ENCODE peak calls at places on chromosomes 16 and 17, in eight cellular contexts. M, T, W, C, A, K, P and U are unnamed samples.

GRCh38 chr17:62179525-62180161 is 114.6 kb upstream of the MED13 start:
- DNase-seq in M (no peak), T (no peak), W (no peak), C (no peak), A (peak; percentile 77), K (no peak), P (no peak), U (no peak)

GRCh38 chr17:36920032-36921000 is 17.0 kb upstream of the LHX1 start:
- DNase-seq in M (no peak), T (no peak), W (no peak), C (no peak), A (no peak), K (no peak), P (no peak), U (no peak)

GRCh38 chr17:63945851-63946439 is 13.8 kb upstream of the CD79B start:
- DNase-seq in M (no peak), T (no peak), W (no peak), C (no peak), A (no peak), K (no peak), P (no peak), U (peak; percentile 30)

GRCh38 chr16:5693426-5693825 is 595.8 kb upstream of the EEF2KMT start:
- DNase-seq in M (no peak), T (no peak), W (no peak), C (no peak), A (no peak), K (no peak), P (no peak), U (no peak)

GRCh38 chr17:2172447-2172938 is 117.6 kb downstream of the HIC1 start:
- DNase-seq in M (peak; percentile 46), T (no peak), W (no peak), C (peak; percentile 61), A (no peak), K (no peak), P (no peak), U (no peak)

GRCh38 chr17:62712011-62712615 is 84.6 kb downstream of the MRC2 start:
- DNase-seq in M (no peak), T (no peak), W (no peak), C (no peak), A (no peak), K (no peak), P (no peak), U (peak; percentile 51)

GRCh38 chr16:29678691-29679267 is at the start of gene QPRT:
- DNase-seq in M (peak; percentile 76), T (no peak), W (no peak), C (peak; percentile 67), A (no peak), K (no peak), P (no peak), U (no peak)

GRCh38 chr16:3285131-3285530 is 1.8 kb downstream of the ZNF263 start:
- DNase-seq in M (peak; percentile 22), T (no peak), W (no peak), C (no peak), A (no peak), K (peak; percentile 62), P (no peak), U (no peak)

GRCh38 chr16:65202461-65202860 is 80.6 kb upstream of the CDH11 start:
- DNase-seq in M (no peak), T (no peak), W (no peak), C (no peak), A (peak; percentile 47), K (no peak), P (no peak), U (no peak)

GRCh38 chr16:50280932-50281331 is 14.6 kb downstream of the ADCY7 start:
- DNase-seq in M (no peak), T (peak; percentile 29), W (no peak), C (no peak), A (no peak), K (no peak), P (no peak), U (no peak)

GRCh38 chr17:40547079-40547784 is 18.0 kb downstream of the CCR7 start:
- DNase-seq in M (no peak), T (peak; percentile 44), W (peak; percentile 99), C (peak; percentile 16), A (peak; percentile 94), K (peak; percentile 57), P (peak; percentile 73), U (peak; percentile 88)

GRCh38 chr16:70331091-70331490 is 15.6 kb upstream of the DDX19A start:
- DNase-seq in M (no peak), T (no peak), W (no peak), C (no peak), A (no peak), K (no peak), P (no peak), U (no peak)

GRCh38 chr17:43224146-43224705 is 4.2 kb downstream of the CCDC200 start:
- DNase-seq in M (no peak), T (no peak), W (peak; percentile 2), C (peak; percentile 7), A (no peak), K (no peak), P (no peak), U (no peak)

GRCh38 chr17:27009087-27009486 is 284.8 kb upstream of the WSB1 start:
- DNase-seq in M (no peak), T (no peak), W (no peak), C (no peak), A (no peak), K (no peak), P (no peak), U (no peak)

GRCh38 chr17:27976331-27976730 is 66.1 kb upstream of the NLK start:
- DNase-seq in M (no peak), T (no peak), W (no peak), C (no peak), A (no peak), K (no peak), P (no peak), U (no peak)

GRCh38 chr16:17437142-17437720 is 33.5 kb downstream of the XYLT1 start:
- DNase-seq in M (no peak), T (no peak), W (no peak), C (no peak), A (no peak), K (no peak), P (no peak), U (no peak)

GRCh38 chr17:8909621-8910292 is 42.3 kb upstream of the PIK3R6 start:
- DNase-seq in M (no peak), T (no peak), W (no peak), C (no peak), A (no peak), K (no peak), P (no peak), U (no peak)
- H3K27ac ChIP-seq in M (no peak overlapping the region), T (no peak overlapping the region), W (no peak overlapping the region), C (no peak overlapping the region), A (no peak overlapping the region), K (peak overlapping the region; percentile 11), P (no peak overlapping the region), U (no peak overlapping the region)

DNA sequence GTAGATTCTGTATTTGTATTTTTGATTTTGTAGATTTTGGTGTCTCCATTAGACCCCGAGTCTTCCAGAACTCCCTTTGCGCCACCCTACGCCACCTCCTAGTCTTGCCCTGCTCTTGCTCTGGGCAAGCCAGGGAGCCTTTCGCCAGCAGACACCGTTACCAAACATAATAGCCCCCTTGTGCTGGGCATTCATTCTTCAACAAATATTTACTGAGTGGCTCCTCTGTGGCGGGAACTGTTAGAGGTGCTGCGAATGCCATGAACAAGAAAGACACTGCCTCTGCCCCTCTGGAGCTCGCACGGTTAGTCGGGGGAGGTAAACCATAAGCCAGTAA is 841 bp upstream of the GPT2 start:
- DNase-seq in M (no peak), T (no peak), W (no peak), C (no peak), A (no peak), K (no peak), P (no peak), U (no peak)
- H3K27ac ChIP-seq in M (peak overlapping the region; percentile 91), T (peak overlapping the region; percentile 86), W (no peak overlapping the region), C (peak overlapping the region; percentile 82), A (peak overlapping the region; percentile 33), K (peak overlapping the region; percentile 64), P (no peak overlapping the region), U (peak overlapping the region; percentile 21)

DNA sequence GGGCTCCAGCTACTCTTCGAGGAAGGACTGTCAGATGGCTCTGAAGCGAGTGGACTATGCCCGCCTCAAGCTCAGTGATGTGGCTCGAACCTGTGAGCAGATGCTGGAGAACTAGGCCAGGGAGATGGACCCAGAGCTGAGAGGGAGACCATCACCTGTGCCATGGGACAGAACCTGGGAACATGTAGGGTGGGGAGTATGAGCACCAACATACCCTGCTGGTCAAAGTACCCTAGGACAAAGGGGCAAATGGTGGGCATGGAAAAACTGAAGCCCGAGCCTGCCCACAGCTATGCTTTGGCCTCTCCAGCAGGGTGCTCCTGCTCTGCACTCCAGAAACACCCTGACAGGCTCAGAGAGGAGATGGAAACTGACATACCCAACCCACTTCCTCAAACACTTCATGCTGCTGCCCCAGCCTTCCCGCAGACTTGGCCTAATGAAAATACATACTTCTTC is 1.9 kb downstream of the MED11 start:
- DNase-seq in M (no peak), T (no peak), W (no peak), C (no peak), A (no peak), K (no peak), P (no peak), U (no peak)
- H3K27ac ChIP-seq in M (peak overlapping the region; percentile 46), T (no peak overlapping the region), W (no peak overlapping the region), C (no peak overlapping the region), A (no peak overlapping the region), K (peak overlapping the region; percentile 59), P (no peak overlapping the region), U (no peak overlapping the region)

GRCh38 chr16:31451681-31452351 is 7.5 kb upstream of the ARMC5 start:
- DNase-seq in M (no peak), T (peak; percentile 80), W (no peak), C (peak; percentile 54), A (peak; percentile 60), K (no peak), P (no peak), U (peak; percentile 81)

GRCh38 chr16:31452631-31453106 is 6.6 kb upstream of the ARMC5 start:
- DNase-seq in M (no peak), T (peak; percentile 41), W (no peak), C (peak; percentile 42), A (peak; percentile 83), K (no peak), P (no peak), U (no peak)

GRCh38 chr16:31455601-31456314 is 3.5 kb upstream of the ARMC5 start:
- DNase-seq in M (no peak), T (peak; percentile 48), W (peak; percentile 57), C (peak; percentile 22), A (no peak), K (no peak), P (no peak), U (no peak)

GRCh38 chr16:31451201-31451600 is 8.1 kb upstream of the ARMC5 start:
- DNase-seq in M (no peak), T (peak; percentile 23), W (no peak), C (no peak), A (no peak), K (no peak), P (no peak), U (no peak)

GRCh38 chr16:31453255-31454204 is 5.8 kb upstream of the ARMC5 start:
- DNase-seq in M (no peak), T (peak; percentile 87), W (no peak), C (peak; percentile 56), A (no peak), K (no peak), P (no peak), U (peak; percentile 68)
- H3K27ac ChIP-seq in M (no peak overlapping the region), T (peak overlapping the region; percentile 100), W (no peak overlapping the region), C (peak overlapping the region; percentile 79), A (peak overlapping the region; percentile 80), K (peak overlapping the region; percentile 89), P (no peak overlapping the region), U (peak overlapping the region; percentile 86)

GRCh38 chr16:652454-653021 is 3.4 kb downstream of the WDR90 start:
- DNase-seq in M (no peak), T (no peak), W (no peak), C (peak; percentile 71), A (no peak), K (no peak), P (no peak), U (no peak)
- H3K27ac ChIP-seq in M (no peak overlapping the region), T (no peak overlapping the region), W (no peak overlapping the region), C (peak overlapping the region; percentile 88), A (no peak overlapping the region), K (no peak overlapping the region), P (no peak overlapping the region), U (no peak overlapping the region)